ENCODE peak calls at places on chromosome 15, in four cellular contexts. A is WTC11, P is HepG2, Q is K562. X is an unnamed sample.

GRCh38 chr15:56886450-56886856 is 32.0 kb upstream of the TCF12 start:
- DNase-seq in P (peak; percentile 3), A (no peak), Q (no peak), X (no peak)

GRCh38 chr15:58582150-58582549 is 150.4 kb downstream of the LIPC start:
- DNase-seq in P (no peak), Q (no peak), A (no peak), X (no peak)

GRCh38 chr15:101206173-101206572 is 45.7 kb downstream of the CHSY1 start:
- DNase-seq in Q (no peak), P (no peak), A (no peak), X (no peak)

GRCh38 chr15:69919816-69920215 is 177.9 kb downstream of the TLE3 start:
- DNase-seq in P (no peak), A (peak; percentile 60), Q (no peak), X (no peak)

GRCh38 chr15:90581771-90582471 is 52.2 kb downstream of the CRTC3 start:
- DNase-seq in A (no peak), Q (no peak), P (no peak), X (no peak)

GRCh38 chr15:64893481-64894394 is 18.0 kb upstream of the ANKDD1A start:
- DNase-seq in P (peak; percentile 79), A (peak; percentile 97), Q (peak; percentile 89), X (peak; percentile 99)

GRCh38 chr15:71647479-71647792 is 162.9 kb upstream of the NR2E3 start:
- DNase-seq in P (no peak), Q (no peak), A (no peak), X (no peak)

GRCh38 chr15:42903388-42904324 is 16.9 kb downstream of the TTBK2 start:
- DNase-seq in P (no peak), Q (no peak), A (no peak), X (no peak)

GRCh38 chr15:59553879-59554735 is 57.5 kb upstream of the GCNT3 start:
- DNase-seq in P (peak; percentile 100), A (no peak), Q (no peak), X (no peak)

GRCh38 chr15:96418146-96418545 is 87.6 kb downstream of the NR2F2 start:
- DNase-seq in P (no peak), Q (no peak), A (no peak), X (no peak)

GRCh38 chr15:95162967-95163531 is 931.7 kb downstream of the MCTP2 start:
- DNase-seq in Q (no peak), P (no peak), A (no peak), X (no peak)

GRCh38 chr15:42385980-42386695 is 26.8 kb downstream of the CAPN3 start:
- DNase-seq in A (no peak), Q (no peak), P (no peak), X (no peak)

GRCh38 chr15:42490246-42490742 is 647 bp downstream of the ZNF106 start:
- DNase-seq in Q (no peak), A (no peak), P (no peak), X (no peak)

GRCh38 chr15:85374831-85375230 is 5.6 kb upstream of the AKAP13 start:
- DNase-seq in Q (no peak), P (no peak), A (no peak), X (no peak)

GRCh38 chr15:59941612-59942011 is 62.5 kb upstream of the FOXB1 start:
- DNase-seq in A (no peak), P (no peak), Q (no peak), X (no peak)

GRCh38 chr15:98321916-98322315 is 326.4 kb upstream of the IGF1R start:
- DNase-seq in Q (no peak), P (no peak), A (no peak), X (no peak)

GRCh38 chr15:74345051-74345450 is 22.4 kb downstream of the CYP11A1 start:
- DNase-seq in P (no peak), A (peak; percentile 8), Q (no peak), X (no peak)

GRCh38 chr15:60548101-60548500 is 69.2 kb upstream of the ICE2 start:
- DNase-seq in P (no peak), Q (no peak), A (no peak), X (peak; percentile 85)

GRCh38 chr15:94232107-94232506 is 746 bp downstream of the MCTP2 start:
- DNase-seq in Q (no peak), P (no peak), A (no peak), X (peak; percentile 28)

GRCh38 chr15:27092404-27092803 is 121.4 kb downstream of the GABRG3 start:
- DNase-seq in A (no peak), P (no peak), Q (no peak), X (no peak)

GRCh38 chr15:71743861-71744382 is 66.4 kb upstream of the NR2E3 start:
- DNase-seq in Q (peak; percentile 54), A (peak; percentile 46), P (peak; percentile 39), X (no peak)

DNA sequence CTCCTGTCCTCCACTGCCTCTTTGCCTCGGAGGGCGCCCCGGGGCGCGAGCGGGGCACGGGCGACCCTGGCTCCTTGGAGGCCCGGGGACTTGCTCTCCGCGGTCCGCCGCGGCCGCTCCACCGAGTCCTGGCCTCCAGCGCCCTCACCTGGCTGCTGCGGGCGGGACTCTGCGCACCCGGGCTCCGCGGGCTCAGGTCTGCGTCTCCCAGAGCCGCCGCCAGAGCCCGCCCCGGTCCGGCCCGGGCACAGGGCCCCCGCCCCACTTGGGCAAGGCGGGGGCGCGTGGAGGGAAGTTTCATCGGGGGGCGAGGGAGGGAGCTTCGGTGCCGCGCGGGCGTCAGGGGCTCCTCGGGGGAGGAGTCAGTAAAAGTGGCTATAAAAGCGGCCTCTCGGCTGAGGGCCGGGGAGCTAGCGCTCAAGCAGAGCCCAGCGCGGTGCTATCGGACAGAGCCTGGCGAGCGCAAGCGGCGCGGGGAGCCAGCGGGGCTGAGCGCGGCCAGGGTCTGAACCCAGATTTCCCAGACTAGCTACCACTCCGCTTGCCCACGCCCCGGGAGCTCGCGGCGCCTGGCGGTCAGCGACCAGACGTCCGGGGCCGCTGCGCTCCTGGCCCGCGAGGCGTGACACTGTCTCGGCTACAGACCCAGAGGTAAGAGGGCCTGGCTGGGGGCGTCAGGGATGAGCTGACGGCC is at the start of gene CEMIP:
- DNase-seq in Q (peak; percentile 77), P (peak; percentile 71), A (peak; percentile 92), X (no peak)
- TF ChIP-seq CBFB in Q (no peak), P (no peak), A (no peak), X (no peak)

GRCh38 chr15:45050587-45050986 is 27.6 kb downstream of the SORD start:
- DNase-seq in Q (no peak), A (no peak), P (no peak), X (no peak)

GRCh38 chr15:45048784-45049631 is 26.0 kb downstream of the SORD start:
- DNase-seq in Q (peak; percentile 86), A (no peak), P (no peak), X (no peak)
- TF ChIP-seq CBFB in Q (no peak), A (no peak), P (no peak), X (no peak)

DNA sequence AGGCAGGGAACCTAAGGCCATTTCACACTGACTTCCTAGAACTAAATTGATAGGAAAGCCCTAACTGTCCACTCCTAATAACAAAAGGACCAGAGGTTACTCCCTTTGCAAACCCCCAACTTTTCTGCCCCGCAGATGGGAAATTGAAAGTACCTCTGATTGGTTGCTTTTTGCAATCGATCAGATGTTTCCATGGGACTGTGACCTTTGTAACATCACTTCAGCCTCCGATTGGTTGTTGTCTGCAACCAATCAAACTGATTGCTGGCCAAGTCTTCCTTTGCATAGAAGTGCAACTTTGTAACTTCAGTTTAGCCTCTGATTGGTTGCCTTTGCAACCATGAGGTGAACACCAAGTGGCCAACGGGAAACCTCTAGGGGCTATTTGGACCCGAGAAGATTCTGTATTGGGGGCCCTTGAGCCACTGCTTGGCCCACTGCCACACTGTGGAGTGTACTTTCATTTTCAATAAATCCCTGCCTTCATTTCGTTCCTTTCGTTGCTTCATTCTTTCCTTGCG is 11.3 kb upstream of the KNL1 start:
- DNase-seq in P (peak; percentile 99), Q (peak; percentile 32), A (no peak), X (no peak)
- TF ChIP-seq CBFB in P (no peak), Q (no peak), A (no peak), X (no peak)

GRCh38 chr15:52172869-52173268 is 18.3 kb downstream of the GNB5 start:
- DNase-seq in A (no peak), Q (no peak), P (no peak), X (no peak)

GRCh38 chr15:52171807-52172206 is 19.4 kb downstream of the GNB5 start:
- DNase-seq in P (no peak), A (no peak), Q (no peak), X (no peak)

DNA sequence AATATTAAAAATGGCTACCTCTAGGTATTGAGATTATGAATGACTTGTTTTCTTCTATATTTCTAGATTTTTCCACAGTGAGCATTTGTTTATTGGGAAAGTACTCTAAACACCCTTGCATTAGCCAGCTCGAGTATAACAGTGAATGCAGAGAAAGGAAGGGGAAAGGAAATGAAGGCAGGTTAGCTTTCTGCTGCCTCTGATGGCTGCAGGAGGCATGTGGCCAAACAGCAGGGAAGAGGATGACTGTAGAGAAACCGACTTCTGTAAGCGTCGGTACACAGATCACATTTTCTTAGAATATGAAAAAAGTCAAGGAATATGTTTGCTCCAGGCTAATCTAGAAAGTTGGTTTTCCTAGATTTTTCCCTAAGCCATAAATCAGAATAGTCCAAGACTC is 19.8 kb downstream of the GNB5 start:
- DNase-seq in P (no peak), Q (no peak), A (no peak), X (no peak)
- TF ChIP-seq CBFB in P (no peak), Q (no peak), A (no peak), X (no peak)

X was measured in GM12878.